ENCODE peak calls at places on chromosomes 2 and 18, in six cellular contexts. I, J, H, O, S and U are unnamed samples.

GRCh38 chr2:158894078-158894477 is 74.4 kb upstream of the TANC1 start:
- DNase-seq in S (no peak), H (no peak), O (no peak), J (no peak), I (peak), U (no peak)

GRCh38 chr2:120988051-120988707 is 252.5 kb downstream of the GLI2 start:
- DNase-seq in I (no peak), S (no peak), H (no peak), J (no peak), O (peak), U (no peak)

GRCh38 chr2:3536682-3537632 is 17.6 kb upstream of the ADI1 start:
- DNase-seq in H (no peak), S (no peak), J (peak), O (no peak), I (no peak), U (peak)

GRCh38 chr2:151827564-151828142 is 568 bp downstream of the ARL5A start:
- DNase-seq in S (peak), I (no peak), H (peak), J (peak), O (no peak), U (peak)

GRCh38 chr2:237662671-237663093 is 35.3 kb downstream of the LRRFIP1 start:
- DNase-seq in H (peak), I (peak), S (no peak), J (no peak), O (peak), U (peak)

GRCh38 chr18:76496200-76496890 is 1.3 kb upstream of the ZNF516 start:
- DNase-seq in J (peak), S (peak), O (peak), H (peak), I (no peak), U (no peak)

GRCh38 chr2:196275646-196276352 is 104.4 kb upstream of the STK17B start:
- DNase-seq in J (peak), H (no peak), O (no peak), I (no peak), S (no peak), U (peak)

GRCh38 chr2:185880396-185880795 is 141.8 kb downstream of the FSIP2 start:
- DNase-seq in S (no peak), O (no peak), I (no peak), J (no peak), H (no peak), U (no peak)

GRCh38 chr2:180742809-180743208 is 237.6 kb upstream of the UBE2E3 start:
- DNase-seq in I (no peak), O (no peak), H (no peak), J (no peak), S (no peak), U (peak)

GRCh38 chr18:2325308-2325849 is 245.9 kb downstream of the METTL4 start:
- DNase-seq in I (no peak), H (no peak), O (no peak), J (no peak), S (no peak), U (no peak)

GRCh38 chr2:191165190-191165643 is 14.4 kb upstream of the STAT4 start:
- DNase-seq in S (no peak), H (no peak), J (peak), O (no peak), I (no peak), U (peak)

GRCh38 chr2:239671471-239671870 is 270.7 kb upstream of the HDAC4 start:
- DNase-seq in O (no peak), H (no peak), I (no peak), S (peak), J (no peak), U (no peak)

GRCh38 chr18:9838144-9838877 is 47.5 kb upstream of the TXNDC2 start:
- DNase-seq in H (no peak), I (peak), O (no peak), S (no peak), J (peak), U (peak)

GRCh38 chr2:60260646-60261296 is 292.7 kb downstream of the BCL11A start:
- DNase-seq in O (peak), S (no peak), J (no peak), I (no peak), H (no peak), U (no peak)

GRCh38 chr2:74847075-74847858 is 13.3 kb downstream of the HK2 start:
- DNase-seq in O (no peak), S (no peak), J (no peak), I (no peak), H (no peak), U (no peak)

GRCh38 chr2:201999289-201999688 is 34.4 kb upstream of the FZD7 start:
- DNase-seq in I (no peak), J (no peak), S (no peak), H (no peak), O (no peak), U (no peak)

GRCh38 chr2:150531626-150532419 is 44.4 kb upstream of the RND3 start:
- DNase-seq in S (no peak), J (no peak), O (no peak), I (no peak), H (no peak), U (no peak)

GRCh38 chr2:123438277-123439050 is 586.6 kb upstream of the CNTNAP5 start:
- DNase-seq in H (no peak), J (no peak), O (no peak), S (no peak), I (no peak), U (no peak)

GRCh38 chr2:226985227-226985946 is 149.5 kb downstream of the RHBDD1 start:
- DNase-seq in S (no peak), I (peak), H (no peak), O (no peak), J (peak), U (peak)